ENCODE peak calls at places on chromosomes 12 and 14, in six cellular contexts. K is A549, M is K562, E is GM12878, L is HepG2, G is upper lobe of left lung. S is an unnamed sample.

GRCh38 chr14:100128688-100129087 is 30.8 kb downstream of the DEGS2 start:
- ATAC-seq in K (no peak), E (no peak), G (no peak), L (no peak), M (no peak), S (no peak)

GRCh38 chr14:80955434-80955939 is at the start of gene TSHR:
- ATAC-seq in E (no peak), G (peak; percentile 64), M (peak; percentile 45), K (peak; percentile 41), L (peak; percentile 84), S (no peak)

GRCh38 chr14:59871166-59871495 is 555 bp upstream of the RTN1 start:
- ATAC-seq in E (no peak), L (peak; percentile 64), G (no peak), M (no peak), K (no peak), S (no peak)

GRCh38 chr12:92506460-92506859 is 196.3 kb upstream of the PLEKHG7 start:
- ATAC-seq in G (no peak), K (no peak), L (no peak), M (no peak), E (no peak), S (no peak)

GRCh38 chr12:102883204-102883799 is 33.7 kb downstream of the PAH start:
- ATAC-seq in G (peak; percentile 71), K (peak; percentile 81), E (peak; percentile 90), L (peak; percentile 47), M (peak; percentile 96), S (peak; percentile 48)

GRCh38 chr14:73824116-73824515 is 27.5 kb upstream of the PTGR2 start:
- ATAC-seq in L (no peak), E (no peak), M (no peak), G (no peak), K (no peak), S (no peak)

GRCh38 chr12:38886064-38886463 is 19.3 kb downstream of the CPNE8 start:
- ATAC-seq in M (no peak), K (peak; percentile 72), G (no peak), E (peak; percentile 47), L (peak; percentile 59), S (no peak)

GRCh38 chr14:52703225-52703624 is 3.8 kb upstream of the PSMC6 start:
- ATAC-seq in M (no peak), E (no peak), G (peak; percentile 28), L (no peak), K (no peak), S (no peak)

GRCh38 chr12:109606261-109607028 is 32.9 kb downstream of the MVK start:
- ATAC-seq in M (peak; percentile 50), G (no peak), K (no peak), L (peak; percentile 58), E (no peak), S (no peak)

GRCh38 chr14:60931206-60931605 is 49.7 kb downstream of the TRMT5 start:
- ATAC-seq in G (no peak), L (no peak), M (no peak), K (peak; percentile 30), E (no peak), S (no peak)

GRCh38 chr12:15811192-15812127 is 22.3 kb upstream of the EPS8 start:
- ATAC-seq in M (no peak), G (no peak), L (peak; percentile 71), K (no peak), E (no peak), S (no peak)

GRCh38 chr14:60926002-60926401 is 54.9 kb downstream of the TRMT5 start:
- ATAC-seq in G (no peak), E (peak; percentile 99), M (no peak), K (no peak), L (no peak), S (no peak)

GRCh38 chr12:45622210-45622937 is 107.1 kb upstream of the ARID2 start:
- ATAC-seq in G (no peak), L (no peak), E (no peak), M (no peak), K (no peak), S (no peak)

GRCh38 chr12:1284611-1285010 is 293.6 kb downstream of the ERC1 start:
- ATAC-seq in L (no peak), K (no peak), G (no peak), E (no peak), M (no peak), S (no peak)

GRCh38 chr12:95674631-95675030 is 115.9 kb downstream of the NTN4 start:
- ATAC-seq in E (no peak), K (no peak), G (no peak), M (no peak), L (no peak), S (no peak)

GRCh38 chr14:38103542-38104225 is 104.0 kb upstream of the SSTR1 start:
- ATAC-seq in G (no peak), L (no peak), K (no peak), M (no peak), E (no peak), S (no peak)

GRCh38 chr12:118357327-118358007 is 15.2 kb downstream of the TAOK3 start:
- ATAC-seq in G (peak; percentile 86), M (peak; percentile 87), K (peak; percentile 64), L (no peak), E (peak; percentile 80), S (peak; percentile 65)

GRCh38 chr12:76042147-76042546 is 10.6 kb upstream of the PHLDA1 start:
- ATAC-seq in E (no peak), K (no peak), L (no peak), G (no peak), M (no peak), S (no peak)

GRCh38 chr12:48601013-48601756 is 31.3 kb upstream of the LALBA start:
- ATAC-seq in E (peak; percentile 95), G (no peak), M (peak; percentile 84), L (no peak), K (no peak), S (no peak)

GRCh38 chr12:46136239-46136638 is 132.6 kb downstream of the SLC38A1 start:
- ATAC-seq in K (no peak), L (peak; percentile 46), M (no peak), E (no peak), G (no peak), S (no peak)

GRCh38 chr14:24607635-24608492 is 1.6 kb downstream of the GZMH start:
- ATAC-seq in M (peak; percentile 50), E (no peak), L (peak; percentile 15), G (no peak), K (no peak), S (no peak)

GRCh38 chr12:77696183-77696582 is 134.5 kb upstream of the NAV3 start:
- ATAC-seq in M (no peak), G (no peak), K (no peak), L (no peak), E (no peak), S (no peak)

GRCh38 chr12:59075141-59075540 is 154.8 kb upstream of the LRIG3 start:
- ATAC-seq in M (no peak), G (no peak), L (no peak), K (no peak), E (no peak), S (no peak)

DNA sequence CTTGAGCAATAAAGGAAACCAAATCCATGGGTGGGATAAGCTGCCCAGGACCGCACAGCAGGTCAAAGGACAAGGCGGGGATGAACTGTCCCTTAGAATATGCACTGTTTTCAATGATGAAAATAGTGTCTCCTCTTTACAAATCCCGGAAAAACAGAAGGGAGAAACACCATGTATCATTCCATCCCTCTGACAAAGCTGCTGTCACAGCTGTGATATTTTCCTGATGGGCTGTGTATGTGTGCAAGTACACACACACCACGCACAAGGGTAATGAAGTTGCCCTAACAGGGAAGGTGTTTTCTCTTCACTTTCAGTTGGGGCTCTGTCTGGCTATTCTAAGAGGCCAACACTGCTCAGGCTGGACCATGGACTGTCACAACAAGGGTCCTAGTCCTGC is 70.2 kb downstream of the ACTN1 start:
- ATAC-seq in K (no peak), L (no peak), M (no peak), E (no peak), G (no peak), S (peak; percentile 21)
- H3K27ac ChIP-seq in K (no peak overlapping the region), L (no peak overlapping the region), M (no peak overlapping the region), E (no peak overlapping the region), G (no peak overlapping the region), S (peak overlapping the region; percentile 80)

DNA sequence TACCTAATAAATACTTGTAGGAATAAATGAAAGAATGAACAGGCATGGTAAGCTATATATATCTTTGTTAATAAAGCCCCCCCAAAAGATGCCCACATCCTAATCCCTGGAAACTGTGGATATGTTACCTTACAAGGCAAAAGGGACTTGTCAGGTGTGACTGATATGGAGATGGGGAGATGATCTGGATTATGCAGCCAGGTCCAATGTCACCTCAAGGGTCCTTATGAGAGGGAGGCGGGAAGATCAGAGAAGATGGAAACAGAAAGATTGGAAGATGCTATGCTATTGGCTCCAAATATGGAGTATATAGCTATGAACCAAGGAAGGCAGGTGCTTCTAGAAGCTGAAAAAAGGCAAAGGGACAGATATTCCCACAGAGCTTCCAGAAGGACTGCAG is 3.4 kb downstream of the RBM19 start:
- ATAC-seq in M (no peak), L (no peak), K (no peak), G (no peak), E (no peak), S (no peak)
- H3K4me1 ChIP-seq in M (peaks cover 4% of the 10 kb centered on the region), L (peaks cover 30% of the 10 kb centered on the region), K (peaks cover 11% of the 10 kb centered on the region), G (peaks cover 14% of the 10 kb centered on the region), E (peaks cover 15% of the 10 kb centered on the region), S (no peaks in the 10 kb centered on the region)

DNA sequence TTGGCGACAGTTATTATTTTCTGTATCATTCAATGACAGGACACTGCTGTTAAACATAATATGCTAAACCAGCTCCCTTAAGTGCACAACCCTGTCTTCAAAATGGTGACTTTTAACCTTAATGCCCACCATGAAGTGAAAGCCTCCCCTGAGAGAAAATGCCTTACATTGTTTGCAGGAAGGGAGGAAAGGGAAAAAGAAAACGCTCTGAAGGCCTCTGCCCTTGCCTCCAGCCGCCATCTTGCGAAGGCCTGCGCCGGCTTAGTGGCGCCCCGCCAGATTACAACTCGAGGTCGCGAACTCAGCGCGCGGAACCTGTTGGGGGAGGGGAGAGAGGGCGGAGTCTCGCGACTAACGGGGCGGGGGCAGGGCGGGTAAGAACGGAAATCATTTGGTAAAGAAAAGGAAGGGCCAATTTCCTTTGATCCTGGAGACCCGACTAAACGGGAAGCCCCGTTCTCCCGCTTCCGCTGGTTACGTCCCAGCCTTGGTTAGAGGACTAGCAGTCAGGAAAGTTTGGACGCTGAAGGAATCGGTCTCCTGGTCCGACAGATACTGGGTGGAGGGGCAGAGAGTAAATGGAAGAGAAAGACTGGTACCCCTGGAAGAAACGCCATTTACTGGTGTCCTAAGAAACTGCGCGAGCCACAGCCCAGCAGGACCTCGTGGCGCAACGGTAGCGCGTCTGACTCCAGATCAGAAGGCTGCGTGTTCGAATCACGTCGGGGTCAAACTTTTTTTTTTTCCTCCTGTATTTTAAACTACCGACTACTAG is 11.6 kb upstream of the TMPO start:
- ATAC-seq in L (peak; percentile 58), G (peak; percentile 96), E (peak; percentile 88), M (peak; percentile 86), K (peak; percentile 71), S (peak; percentile 93)
- TF ChIP-seq EP300 in L (no peak), G (no peak), E (no peak), M (peak; percentile 64), K (no peak), S (no peak)

DNA sequence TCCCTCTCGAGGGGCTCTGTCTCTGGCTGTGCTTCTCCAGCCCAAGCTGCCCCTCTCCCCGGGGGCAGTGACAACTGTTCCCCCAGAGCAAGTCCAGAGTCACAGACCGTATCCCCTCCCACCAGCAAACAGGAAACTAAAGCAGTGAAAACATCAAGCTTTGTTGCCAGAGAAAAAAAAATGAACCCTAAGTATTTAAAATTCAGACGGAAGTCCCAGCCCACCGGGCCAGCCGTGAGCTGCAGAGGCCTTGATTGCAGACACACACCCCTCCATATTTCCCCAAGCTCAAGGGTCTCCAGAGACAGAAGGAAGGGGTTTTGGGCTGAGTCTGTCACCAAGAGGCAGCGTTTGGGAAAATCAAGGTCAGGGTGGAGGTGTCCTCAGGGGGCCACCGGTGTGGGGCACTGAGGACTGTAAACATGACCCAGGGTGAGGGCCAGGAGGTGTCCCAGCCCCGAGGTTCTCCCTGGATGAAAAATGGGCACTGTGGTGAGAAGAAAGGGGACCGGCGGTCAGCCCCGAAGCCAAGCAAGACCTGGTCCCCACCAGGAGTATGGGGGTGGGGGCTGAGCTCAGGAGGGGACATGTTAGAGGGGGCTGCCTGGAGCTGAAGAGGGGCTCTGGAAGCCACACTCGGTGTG is 7.7 kb downstream of the PHETA1 start:
- ATAC-seq in L (peak; percentile 32), K (no peak), M (no peak), G (no peak), E (no peak), S (no peak)
- H3K27ac ChIP-seq in L (peak overlapping the region; percentile 41), K (no peak overlapping the region), M (no peak overlapping the region), G (no peak overlapping the region), E (no peak overlapping the region), S (no peak overlapping the region)

S was measured in gastroesophageal sphincter.